ENCODE peak calls at places on chromosome 4, in five cellular contexts. One of them, this sample, is unnamed.

GRCh38 chr4:165626316-165626715 is 246.7 kb upstream of the TLL1 start:
- DNase-seq in GM12892: no peak
- DNase-seq in HepG2: no peak
- DNase-seq in K562: no peak
- DNase-seq in GM12878: no peak
- DNase-seq in this sample: no peak

GRCh38 chr4:30725562-30725961 is 5.4 kb downstream of the PCDH7 start:
- DNase-seq in HepG2: no peak
- DNase-seq in GM12878: no peak
- DNase-seq in GM12892: no peak
- DNase-seq in K562: no peak
- DNase-seq in this sample: no peak

GRCh38 chr4:107854326-107855030 is 29.7 kb downstream of the SGMS2 start:
- DNase-seq in GM12878: no peak
- DNase-seq in K562: no peak
- DNase-seq in HepG2: no peak
- DNase-seq in GM12892: no peak
- DNase-seq in this sample: no peak

GRCh38 chr4:72112514-72113156 is 80.8 kb downstream of the NPFFR2 start:
- DNase-seq in GM12892: no peak
- DNase-seq in HepG2: peak
- DNase-seq in K562: peak
- DNase-seq in GM12878: peak
- DNase-seq in this sample: no peak

GRCh38 chr4:38368612-38369011 is 295.4 kb upstream of the KLF3 start:
- DNase-seq in HepG2: no peak
- DNase-seq in K562: no peak
- DNase-seq in GM12892: no peak
- DNase-seq in GM12878: no peak
- DNase-seq in this sample: no peak

GRCh38 chr4:98620087-98620784 is 38.2 kb downstream of the TSPAN5 start:
- DNase-seq in K562: no peak
- DNase-seq in GM12878: no peak
- DNase-seq in GM12892: no peak
- DNase-seq in HepG2: no peak
- DNase-seq in this sample: no peak

GRCh38 chr4:74223801-74224200 is 65.9 kb downstream of the MTHFD2L start:
- DNase-seq in HepG2: no peak
- DNase-seq in K562: no peak
- DNase-seq in GM12892: no peak
- DNase-seq in GM12878: no peak
- DNase-seq in this sample: no peak

GRCh38 chr4:73613130-73613529 is 7.1 kb downstream of the RASSF6 start:
- DNase-seq in GM12878: no peak
- DNase-seq in K562: no peak
- DNase-seq in HepG2: no peak
- DNase-seq in GM12892: no peak
- DNase-seq in this sample: no peak

GRCh38 chr4:151489462-151490203 is 80.7 kb downstream of the FHIP1A start:
- DNase-seq in GM12892: no peak
- DNase-seq in K562: no peak
- DNase-seq in HepG2: peak
- DNase-seq in GM12878: no peak
- DNase-seq in this sample: no peak

GRCh38 chr4:152224223-152224622 is 311.7 kb downstream of the FBXW7 start:
- DNase-seq in K562: no peak
- DNase-seq in GM12878: no peak
- DNase-seq in GM12892: no peak
- DNase-seq in HepG2: no peak
- DNase-seq in this sample: no peak

GRCh38 chr4:138602664-138603063 is 360.5 kb upstream of the SLC7A11 start:
- DNase-seq in GM12892: no peak
- DNase-seq in HepG2: no peak
- DNase-seq in K562: no peak
- DNase-seq in GM12878: no peak
- DNase-seq in this sample: no peak

GRCh38 chr4:110878992-110879391 is 256.1 kb upstream of the PITX2 start:
- DNase-seq in HepG2: no peak
- DNase-seq in K562: no peak
- DNase-seq in GM12878: no peak
- DNase-seq in GM12892: no peak
- DNase-seq in this sample: no peak

GRCh38 chr4:52876063-52876462 is 13.9 kb downstream of the RASL11B start:
- DNase-seq in GM12878: no peak
- DNase-seq in HepG2: no peak
- DNase-seq in K562: no peak
- DNase-seq in GM12892: no peak
- DNase-seq in this sample: no peak

GRCh38 chr4:3522651-3523050 is 9.6 kb downstream of the LRPAP1 start:
- DNase-seq in GM12878: no peak
- DNase-seq in K562: no peak
- DNase-seq in HepG2: no peak
- DNase-seq in GM12892: no peak
- DNase-seq in this sample: no peak

GRCh38 chr4:7375427-7375826 is 59.3 kb downstream of the PSAPL1 start:
- DNase-seq in K562: no peak
- DNase-seq in GM12878: no peak
- DNase-seq in HepG2: no peak
- DNase-seq in GM12892: no peak
- DNase-seq in this sample: no peak

GRCh38 chr4:11966782-11967181 is 538.1 kb upstream of the HS3ST1 start:
- DNase-seq in HepG2: no peak
- DNase-seq in K562: no peak
- DNase-seq in GM12892: no peak
- DNase-seq in GM12878: no peak
- DNase-seq in this sample: no peak

GRCh38 chr4:122038896-122039295 is 87.0 kb upstream of the TRPC3 start:
- DNase-seq in GM12892: no peak
- DNase-seq in K562: no peak
- DNase-seq in HepG2: no peak
- DNase-seq in GM12878: no peak
- DNase-seq in this sample: no peak

GRCh38 chr4:122539861-122540465 is 80.9 kb downstream of the IL21 start:
- DNase-seq in GM12892: no peak
- DNase-seq in K562: no peak
- DNase-seq in HepG2: no peak
- DNase-seq in GM12878: no peak
- DNase-seq in this sample: no peak

GRCh38 chr4:4671774-4672349 is 130.0 kb upstream of the STX18 start:
- DNase-seq in K562: no peak
- DNase-seq in HepG2: no peak
- DNase-seq in GM12892: no peak
- DNase-seq in GM12878: no peak
- DNase-seq in this sample: no peak
- TF ChIP-seq TAF1 in K562: no peak
- TF ChIP-seq TAF1 in HepG2: no peak
- TF ChIP-seq TAF1 in GM12892: no peak
- TF ChIP-seq TAF1 in GM12878: no peak
- TF ChIP-seq TAF1 in this sample: no peak

DNA sequence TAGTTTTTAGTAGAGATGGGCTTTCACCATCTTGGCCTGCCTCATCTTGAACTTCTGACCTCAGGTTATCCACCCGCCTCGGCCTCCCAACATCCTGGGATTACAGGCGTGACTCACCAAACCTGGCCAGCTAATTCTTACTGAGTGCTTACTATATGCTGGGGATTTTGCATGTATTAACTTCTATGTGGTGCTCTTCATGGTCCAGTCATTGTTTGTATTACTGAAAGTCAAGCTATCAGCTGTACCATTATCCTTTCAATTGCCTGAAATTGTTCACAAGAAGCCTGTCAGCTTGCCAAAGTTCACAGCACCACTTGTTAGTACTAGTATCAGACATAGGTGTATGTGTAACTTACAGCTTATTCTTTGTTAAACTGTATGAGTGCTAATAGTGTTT is 1272.1 kb downstream of the ARAP2 start:
- DNase-seq in GM12892: no peak
- DNase-seq in K562: no peak
- DNase-seq in GM12878: no peak
- DNase-seq in HepG2: no peak
- DNase-seq in this sample: no peak
- TF ChIP-seq POLR2A in GM12892: no peak
- TF ChIP-seq POLR2A in K562: no peak
- TF ChIP-seq POLR2A in GM12878: no peak
- TF ChIP-seq POLR2A in HepG2: no peak
- TF ChIP-seq POLR2A in this sample: no peak

DNA sequence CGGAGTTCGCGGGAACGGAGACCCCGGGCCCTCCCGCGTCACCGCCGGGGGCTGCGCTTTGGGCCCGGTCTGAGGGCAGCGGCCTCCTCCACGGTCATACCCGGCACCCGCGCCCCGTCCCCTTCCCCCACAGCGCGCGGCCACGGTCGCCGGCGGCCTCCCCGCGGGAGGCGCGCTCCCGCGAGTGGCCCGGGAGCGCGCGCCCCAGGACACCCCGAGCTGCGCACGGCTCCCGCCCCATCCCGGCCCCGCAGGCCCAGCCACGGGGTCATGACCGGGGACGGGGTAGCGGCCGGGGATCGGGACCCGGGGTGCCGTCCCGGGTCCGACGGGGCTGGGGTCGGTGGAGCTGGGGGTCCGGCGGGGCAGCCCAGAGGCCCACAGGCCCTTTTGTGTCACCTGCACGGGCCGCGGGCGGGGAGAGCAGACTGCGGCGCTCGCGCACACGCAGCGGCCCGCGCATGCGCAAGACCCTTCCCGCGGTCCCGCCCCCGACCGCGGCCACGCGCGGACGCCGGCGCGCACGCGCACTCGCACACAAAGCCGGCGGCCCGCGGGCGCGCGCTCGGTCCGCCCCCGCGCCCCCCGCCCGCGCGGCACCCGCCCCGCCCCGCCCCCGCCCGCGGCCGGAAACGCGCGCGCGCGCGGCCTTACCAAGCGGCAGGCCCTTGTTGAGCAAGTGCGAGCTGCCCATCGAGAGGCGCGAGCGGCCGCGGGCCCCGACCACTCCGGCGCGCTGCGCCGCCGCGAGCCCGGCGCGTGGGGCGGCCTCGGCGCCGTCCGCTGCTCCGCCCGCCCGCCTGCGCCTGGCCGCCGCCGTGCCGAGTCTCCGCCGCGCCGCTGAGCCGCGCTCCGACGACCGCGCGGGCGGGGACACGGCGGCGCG is at the start of gene CTBP1:
- DNase-seq in HepG2: peak
- DNase-seq in K562: peak
- DNase-seq in GM12892: peak
- DNase-seq in GM12878: no peak
- DNase-seq in this sample: peak
- TF ChIP-seq POLR2AphosphoS5 in HepG2: peak
- TF ChIP-seq POLR2AphosphoS5 in K562: peak
- TF ChIP-seq POLR2AphosphoS5 in GM12892: peak
- TF ChIP-seq POLR2AphosphoS5 in GM12878: peak
- TF ChIP-seq POLR2AphosphoS5 in this sample: peak

GRCh38 chr4:185792384-185793146 is 19.4 kb downstream of the SORBS2 start:
- DNase-seq in GM12878: no peak
- DNase-seq in K562: no peak
- DNase-seq in GM12892: no peak
- DNase-seq in HepG2: peak
- DNase-seq in this sample: no peak
- TF ChIP-seq TAF1 in GM12878: no peak
- TF ChIP-seq TAF1 in K562: no peak
- TF ChIP-seq TAF1 in GM12892: no peak
- TF ChIP-seq TAF1 in HepG2: no peak
- TF ChIP-seq TAF1 in this sample: no peak

GRCh38 chr4:186191266-186192067 is at the start of gene CYP4V2:
- DNase-seq in K562: peak
- DNase-seq in GM12892: peak
- DNase-seq in HepG2: peak
- DNase-seq in GM12878: peak
- DNase-seq in this sample: peak

GRCh38 chr4:186190456-186191265 is 706 bp upstream of the CYP4V2 start:
- DNase-seq in K562: peak
- DNase-seq in GM12892: peak
- DNase-seq in HepG2: no peak
- DNase-seq in GM12878: no peak
- DNase-seq in this sample: peak

GRCh38 chr4:186189656-186190055 is 1.7 kb upstream of the CYP4V2 start:
- DNase-seq in GM12892: no peak
- DNase-seq in K562: no peak
- DNase-seq in GM12878: no peak
- DNase-seq in HepG2: no peak
- DNase-seq in this sample: no peak

GRCh38 chr4:186193851-186194250 is 2.5 kb downstream of the CYP4V2 start:
- DNase-seq in GM12878: no peak
- DNase-seq in GM12892: no peak
- DNase-seq in K562: no peak
- DNase-seq in HepG2: no peak
- DNase-seq in this sample: no peak

GRCh38 chr4:186192068-186192751 is 843 bp downstream of the CYP4V2 start:
- DNase-seq in GM12892: no peak
- DNase-seq in K562: no peak
- DNase-seq in HepG2: peak
- DNase-seq in GM12878: no peak
- DNase-seq in this sample: no peak
- TF ChIP-seq POLR2A in GM12892: no peak
- TF ChIP-seq POLR2A in K562: no peak
- TF ChIP-seq POLR2A in HepG2: peak
- TF ChIP-seq POLR2A in GM12878: no peak
- TF ChIP-seq POLR2A in this sample: no peak

GRCh38 chr4:141158219-141158618 is 24.9 kb upstream of the RNF150 start:
- DNase-seq in GM12892: no peak
- DNase-seq in K562: peak
- DNase-seq in GM12878: no peak
- DNase-seq in HepG2: peak
- DNase-seq in this sample: no peak

GRCh38 chr4:141155586-141155985 is 22.3 kb upstream of the RNF150 start:
- DNase-seq in GM12878: no peak
- DNase-seq in HepG2: no peak
- DNase-seq in GM12892: no peak
- DNase-seq in K562: no peak
- DNase-seq in this sample: no peak

GRCh38 chr4:141154725-141155124 is 21.5 kb upstream of the RNF150 start:
- DNase-seq in GM12878: no peak
- DNase-seq in K562: peak
- DNase-seq in HepG2: no peak
- DNase-seq in GM12892: no peak
- DNase-seq in this sample: no peak

GRCh38 chr4:141153751-141154510 is 20.7 kb upstream of the RNF150 start:
- DNase-seq in GM12878: no peak
- DNase-seq in K562: no peak
- DNase-seq in GM12892: no peak
- DNase-seq in HepG2: no peak
- DNase-seq in this sample: no peak
- TF ChIP-seq POLR2AphosphoS5 in GM12878: no peak
- TF ChIP-seq POLR2AphosphoS5 in K562: no peak
- TF ChIP-seq POLR2AphosphoS5 in GM12892: no peak
- TF ChIP-seq POLR2AphosphoS5 in HepG2: no peak
- TF ChIP-seq POLR2AphosphoS5 in this sample: no peak

GRCh38 chr4:82423245-82424054 is 6.8 kb downstream of the HNRNPDL start:
- DNase-seq in GM12878: no peak
- DNase-seq in GM12892: no peak
- DNase-seq in HepG2: no peak
- DNase-seq in K562: no peak
- DNase-seq in this sample: no peak

GRCh38 chr4:82415922-82416365 is 14.3 kb downstream of the HNRNPDL start:
- DNase-seq in GM12892: no peak
- DNase-seq in K562: no peak
- DNase-seq in GM12878: no peak
- DNase-seq in HepG2: no peak
- DNase-seq in this sample: no peak

GRCh38 chr4:82422616-82423015 is 7.6 kb downstream of the HNRNPDL start:
- DNase-seq in K562: no peak
- DNase-seq in GM12892: no peak
- DNase-seq in GM12878: no peak
- DNase-seq in HepG2: no peak
- DNase-seq in this sample: no peak

GRCh38 chr4:82421796-82422560 is 8.3 kb downstream of the HNRNPDL start:
- DNase-seq in HepG2: no peak
- DNase-seq in K562: no peak
- DNase-seq in GM12878: no peak
- DNase-seq in GM12892: no peak
- DNase-seq in this sample: no peak

GRCh38 chr4:82419451-82419850 is 10.8 kb downstream of the HNRNPDL start:
- DNase-seq in HepG2: no peak
- DNase-seq in K562: no peak
- DNase-seq in GM12878: no peak
- DNase-seq in GM12892: no peak
- DNase-seq in this sample: no peak
- TF ChIP-seq TAF1 in HepG2: no peak
- TF ChIP-seq TAF1 in K562: no peak
- TF ChIP-seq TAF1 in GM12878: no peak
- TF ChIP-seq TAF1 in GM12892: no peak
- TF ChIP-seq TAF1 in this sample: no peak

This sample was measured in GM12891.